ENCODE peak calls at places on chromosomes 4 and X, in five cellular contexts. U is K562, J is SK-N-SH, B is GM12878, G is HepG2. D is an unnamed sample.
A peak's percentile ranks its signal among the peaks of the same experiment; 100 is the strongest.

GRCh38 chrX:54808109-54808604 is 612 bp downstream of the MAGED2 start:
- DNase-seq in U (peak; percentile 52), B (no peak), J (peak; percentile 76), G (peak; percentile 2), D (peak; percentile 60)

GRCh38 chr4:121064482-121064881 is 7.9 kb downstream of the NDNF start:
- DNase-seq in U (no peak), J (no peak), G (no peak), B (no peak), D (no peak)

GRCh38 chr4:54998991-54999390 is 126.4 kb downstream of the KDR start:
- DNase-seq in G (no peak), B (no peak), U (no peak), J (no peak), D (no peak)

GRCh38 chr4:37879365-37879764 is 11.5 kb upstream of the TBC1D1 start:
- DNase-seq in U (no peak), G (no peak), B (no peak), J (no peak), D (no peak)

GRCh38 chr4:151658959-151659593 is 101.7 kb downstream of the GATB start:
- DNase-seq in G (no peak), U (no peak), J (no peak), B (no peak), D (no peak)

GRCh38 chr4:140904904-140905303 is 148.7 kb upstream of the TBC1D9 start:
- DNase-seq in J (no peak), U (no peak), B (no peak), G (no peak), D (no peak)

GRCh38 chr4:142396279-142396678 is 449.8 kb downstream of the INPP4B start:
- DNase-seq in G (no peak), U (no peak), B (no peak), J (no peak), D (no peak)

GRCh38 chr4:38782452-38783108 is at the start of gene TLR10:
- DNase-seq in U (peak; percentile 45), J (peak; percentile 53), B (peak; percentile 82), G (peak; percentile 20), D (peak; percentile 23)

GRCh38 chr4:84623661-84624060 is 40.7 kb downstream of the CDS1 start:
- DNase-seq in B (no peak), J (no peak), U (no peak), G (no peak), D (no peak)

GRCh38 chr4:155789391-155789790 is 30.6 kb downstream of the GUCY1B1 start:
- DNase-seq in B (no peak), U (no peak), J (no peak), G (no peak), D (no peak)

GRCh38 chr4:70651864-70652506 is 14.3 kb downstream of the JCHAIN start:
- DNase-seq in U (peak; percentile 24), B (no peak), J (peak; percentile 24), G (peak; percentile 27), D (peak; percentile 42)

GRCh38 chr4:119632216-119632615 is 3.6 kb upstream of the PDE5A start:
- DNase-seq in G (no peak), J (no peak), U (no peak), B (no peak), D (no peak)

GRCh38 chr4:53371843-53372521 is 5.5 kb upstream of the FIP1L1 start:
- DNase-seq in G (no peak), B (no peak), U (no peak), J (no peak), D (no peak)

GRCh38 chr4:138790993-138791392 is 224.6 kb upstream of the NOCT start:
- DNase-seq in U (no peak), J (no peak), G (no peak), B (no peak), D (no peak)

GRCh38 chrX:14359316-14359715 is 170.0 kb upstream of the GLRA2 start:
- DNase-seq in G (no peak), J (no peak), U (no peak), B (no peak), D (no peak)

GRCh38 chrX:153927936-153928760 is 2.1 kb upstream of the ARHGAP4 start:
- DNase-seq in U (peak; percentile 94), J (peak; percentile 97), B (peak; percentile 91), G (peak; percentile 90), D (peak; percentile 98)

GRCh38 chr4:182695842-182696241 is 221.3 kb downstream of the DCTD start:
- DNase-seq in B (no peak), U (no peak), G (no peak), J (no peak), D (no peak)

GRCh38 chr4:138182838-138183426 is 59.2 kb downstream of the SLC7A11 start:
- DNase-seq in J (peak; percentile 10), B (no peak), G (peak; percentile 56), U (peak; percentile 7), D (peak; percentile 19)

GRCh38 chr4:149223659-149224058 is 592.0 kb downstream of the IQCM start:
- DNase-seq in U (no peak), B (no peak), G (no peak), J (no peak), D (no peak)

GRCh38 chr4:108383157-108383556 is 214.4 kb upstream of the LEF1 start:
- DNase-seq in B (no peak), G (no peak), U (no peak), J (no peak), D (no peak)

GRCh38 chr4:165631912-165632311 is 241.1 kb upstream of the TLL1 start:
- DNase-seq in B (no peak), J (no peak), G (no peak), U (no peak), D (no peak)

GRCh38 chr4:114558446-114559020 is 40.1 kb upstream of the UGT8 start:
- DNase-seq in U (no peak), G (no peak), B (no peak), J (no peak), D (no peak)

GRCh38 chr4:83751336-83751949 is 215.5 kb downstream of the GPAT3 start:
- DNase-seq in U (no peak), J (no peak), B (no peak), G (no peak), D (no peak)

GRCh38 chrX:150856101-150856500 is 42.4 kb downstream of the CD99L2 start:
- DNase-seq in U (no peak), B (no peak), G (no peak), J (no peak), D (no peak)

GRCh38 chr4:14254252-14254651 is 626.7 kb upstream of the BOD1L1 start:
- DNase-seq in B (no peak), U (no peak), G (no peak), J (peak; percentile 22), D (peak; percentile 24)

DNA sequence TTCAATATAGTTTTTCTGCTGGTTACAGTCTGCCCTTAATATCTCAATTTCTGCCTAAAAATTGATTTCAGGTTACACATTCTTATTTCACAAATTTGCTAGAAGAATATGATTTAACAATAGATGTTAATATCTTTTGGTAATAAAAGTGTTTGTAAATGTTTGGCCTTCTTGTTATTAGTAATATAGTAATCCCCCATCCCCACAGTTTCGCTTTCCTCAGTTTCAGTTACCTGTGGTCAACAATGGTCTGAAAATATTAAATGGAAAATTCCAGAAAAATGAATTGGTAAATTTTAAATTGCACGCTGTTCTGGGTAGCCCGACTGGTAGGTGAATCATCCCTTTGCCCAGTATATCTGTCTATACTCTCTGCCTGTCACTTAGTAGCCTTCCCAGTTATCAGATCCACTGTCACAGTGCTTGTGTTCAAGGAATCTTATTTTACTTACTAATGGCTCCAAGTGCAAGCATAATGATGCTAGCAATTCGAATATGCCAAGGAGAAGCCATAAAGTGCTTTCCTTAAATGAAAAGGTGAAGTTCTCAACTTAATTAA is 3.5 kb upstream of the BMP2K start:
- DNase-seq in U (no peak), B (no peak), G (no peak), J (no peak), D (no peak)
- TF ChIP-seq FOXM1 in U (no peak), B (no peak), G (no peak), J (no peak), D (no peak)

DNA sequence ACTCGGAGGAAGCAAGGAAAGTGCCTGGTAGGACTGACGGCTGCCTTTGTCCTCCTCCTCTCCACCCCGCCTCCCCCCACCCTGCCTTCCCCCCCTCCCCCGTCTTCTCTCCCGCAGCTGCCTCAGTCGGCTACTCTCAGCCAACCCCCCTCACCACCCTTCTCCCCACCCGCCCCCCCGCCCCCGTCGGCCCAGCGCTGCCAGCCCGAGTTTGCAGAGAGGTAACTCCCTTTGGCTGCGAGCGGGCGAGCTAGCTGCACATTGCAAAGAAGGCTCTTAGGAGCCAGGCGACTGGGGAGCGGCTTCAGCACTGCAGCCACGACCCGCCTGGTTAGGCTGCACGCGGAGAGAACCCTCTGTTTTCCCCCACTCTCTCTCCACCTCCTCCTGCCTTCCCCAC is 460 bp downstream of the AR start:
- DNase-seq in G (no peak), J (peak; percentile 11), B (no peak), U (no peak), D (no peak)
- TF ChIP-seq FOXM1 in G (no peak), J (no peak), B (no peak), U (no peak), D (no peak)

GRCh38 chr4:128334256-128334655 is 46.6 kb upstream of the PGRMC2 start:
- DNase-seq in G (no peak), B (no peak), J (no peak), U (peak; percentile 45), D (no peak)
- TF ChIP-seq FOXM1 in G (no peak), B (no peak), J (no peak), U (no peak), D (no peak)

DNA sequence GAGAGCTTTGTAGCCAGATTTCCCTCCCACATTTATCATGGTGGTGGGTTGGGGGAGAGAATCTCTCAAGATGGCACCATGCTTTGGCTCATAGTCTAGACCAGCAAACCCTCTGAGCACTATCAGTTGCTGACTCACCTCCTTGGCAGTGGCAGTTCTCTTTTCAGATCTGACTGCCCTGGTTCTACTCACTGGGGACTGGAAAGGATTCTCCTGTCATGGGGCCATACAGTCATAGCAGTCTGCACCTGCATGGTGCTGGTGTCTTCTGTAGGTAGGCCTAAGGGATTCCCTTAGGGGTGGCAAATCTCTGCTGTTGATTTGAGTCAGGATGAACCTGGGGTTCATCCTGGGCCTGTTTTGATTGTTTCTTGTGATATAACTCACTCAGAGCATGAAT is 2.6 kb downstream of the TEX13B start:
- DNase-seq in J (no peak), B (no peak), G (no peak), U (no peak), D (no peak)
- TF ChIP-seq FOXM1 in J (no peak), B (no peak), G (no peak), U (no peak), D (no peak)

GRCh38 chrX:56231706-56232105 is 450 bp upstream of the KLF8 start:
- DNase-seq in G (no peak), U (no peak), J (no peak), B (no peak), D (no peak)

GRCh38 chrX:56233100-56233499 is 944 bp downstream of the KLF8 start:
- DNase-seq in B (no peak), U (no peak), J (no peak), G (no peak), D (no peak)

GRCh38 chrX:56232221-56233082 is at the start of gene KLF8:
- DNase-seq in U (peak; percentile 35), G (no peak), J (no peak), B (no peak), D (peak; percentile 18)

GRCh38 chrX:56228914-56229313 is 3.2 kb upstream of the KLF8 start:
- DNase-seq in B (no peak), G (no peak), J (no peak), U (no peak), D (no peak)

DNA sequence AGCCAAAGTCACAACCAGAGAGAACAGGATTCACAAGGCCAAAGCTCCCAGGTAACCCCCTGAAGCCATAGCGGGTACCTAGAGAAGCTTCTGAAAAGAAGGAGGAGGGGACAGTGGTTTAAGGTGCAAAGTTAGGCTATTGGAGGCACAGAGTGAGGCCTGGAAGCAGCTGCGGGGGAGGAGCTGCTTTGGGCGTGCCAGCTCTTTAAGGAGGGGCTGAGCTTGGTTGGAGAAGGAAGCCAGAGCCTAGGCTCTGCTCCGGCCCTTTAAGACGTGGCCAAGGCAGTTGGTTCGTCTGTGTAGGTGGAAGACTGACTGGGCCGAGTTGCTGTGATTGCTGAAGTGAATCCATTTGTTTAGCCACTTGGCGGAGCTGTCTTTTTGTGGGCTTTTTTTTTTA is 1.5 kb downstream of the KLF8 start:
- DNase-seq in B (peak; percentile 60), U (no peak), G (no peak), J (no peak), D (no peak)
- TF ChIP-seq FOXM1 in B (no peak), U (no peak), G (no peak), J (no peak), D (no peak)

D was measured in HEK293T.